ENCODE peak calls at places on chromosomes 4 and X, in six cellular contexts. I, X, H, O, P and Y are unnamed samples.

GRCh38 chr4:109645874-109646591 is 57.2 kb downstream of the CASP6 start:
- ATAC-seq in P (no peak), X (no peak), I (no peak), H (no peak), O (no peak), Y (no peak)

GRCh38 chrX:22109442-22109841 is 77.3 kb downstream of the PHEX start:
- ATAC-seq in H (peak; percentile 86), I (no peak), X (no peak), P (no peak), O (peak; percentile 55), Y (no peak)

GRCh38 chr4:26073886-26074560 is 160.0 kb downstream of the SMIM20 start:
- ATAC-seq in O (no peak), I (no peak), P (no peak), H (no peak), X (peak; percentile 47), Y (no peak)

GRCh38 chrX:130176354-130176776 is 4.6 kb downstream of the RAB33A start:
- ATAC-seq in O (no peak), P (no peak), H (no peak), I (peak; percentile 79), X (no peak), Y (peak; percentile 32)

GRCh38 chrX:373641-374471 is 12.9 kb downstream of the PPP2R3B start:
- ATAC-seq in H (peak; percentile 64), P (peak; percentile 77), I (peak; percentile 49), O (no peak), X (peak; percentile 39), Y (peak; percentile 78)

GRCh38 chr4:174454815-174455473 is 67.3 kb downstream of the HPGD start:
- ATAC-seq in X (no peak), H (no peak), O (no peak), I (no peak), P (no peak), Y (no peak)

GRCh38 chrX:24471808-24472207 is 6.7 kb downstream of the PDK3 start:
- ATAC-seq in I (no peak), H (no peak), O (no peak), P (no peak), X (no peak), Y (no peak)

GRCh38 chr4:163758032-163758431 is 263.5 kb downstream of the TMA16 start:
- ATAC-seq in H (no peak), O (no peak), P (no peak), I (no peak), X (no peak), Y (no peak)

GRCh38 chr4:25377572-25377882 is 464 bp downstream of the ANAPC4 start:
- ATAC-seq in I (no peak), X (no peak), H (peak; percentile 0), P (no peak), O (no peak), Y (no peak)

GRCh38 chr4:11720292-11720691 is 291.6 kb upstream of the HS3ST1 start:
- ATAC-seq in X (peak; percentile 67), O (no peak), H (peak; percentile 79), P (peak; percentile 78), I (no peak), Y (peak; percentile 80)

GRCh38 chr4:42371306-42372063 is 25.8 kb upstream of the SHISA3 start:
- ATAC-seq in X (peak; percentile 41), H (peak; percentile 36), O (no peak), P (peak; percentile 76), I (no peak), Y (no peak)

GRCh38 chr4:128385683-128386304 is 98.2 kb upstream of the PGRMC2 start:
- ATAC-seq in I (no peak), X (peak; percentile 44), O (no peak), P (peak; percentile 52), H (peak; percentile 49), Y (peak; percentile 64)

GRCh38 chr4:82799006-82799881 is 648 bp upstream of the SCD5 start:
- ATAC-seq in X (no peak), O (no peak), I (peak; percentile 26), P (peak; percentile 31), H (peak; percentile 5), Y (no peak)

GRCh38 chr4:65223601-65224000 is 446.7 kb downstream of the EPHA5 start:
- ATAC-seq in O (no peak), I (no peak), H (no peak), P (no peak), X (no peak), Y (no peak)

GRCh38 chrX:45801554-45801953 is 600.9 kb upstream of the DIPK2B start:
- ATAC-seq in X (peak; percentile 66), P (peak; percentile 53), O (no peak), I (peak; percentile 50), H (peak; percentile 56), Y (no peak)

GRCh38 chr4:123599061-123599919 is 202.7 kb downstream of the SPRY1 start:
- ATAC-seq in P (peak; percentile 75), O (peak; percentile 71), H (no peak), X (peak; percentile 37), I (no peak), Y (peak; percentile 65)

GRCh38 chr4:80027611-80028010 is 45.4 kb downstream of the ANTXR2 start:
- ATAC-seq in P (no peak), H (no peak), X (no peak), O (no peak), I (no peak), Y (no peak)

GRCh38 chr4:38359113-38359512 is 304.9 kb upstream of the KLF3 start:
- ATAC-seq in I (no peak), X (no peak), P (no peak), O (no peak), H (no peak), Y (no peak)

GRCh38 chrX:48721916-48722315 is 25.4 kb downstream of the SUV39H1 start:
- ATAC-seq in H (no peak), X (no peak), P (no peak), O (no peak), I (no peak), Y (no peak)

GRCh38 chr4:183828839-183829238 is 76.3 kb upstream of the STOX2 start:
- ATAC-seq in P (no peak), X (no peak), H (no peak), I (no peak), O (no peak), Y (no peak)

GRCh38 chrX:47579537-47579936 is 2.7 kb upstream of the TIMP1 start:
- ATAC-seq in O (no peak), H (peak; percentile 31), P (peak; percentile 40), X (peak; percentile 72), I (peak; percentile 18), Y (peak; percentile 17)

GRCh38 chr4:97496298-97496873 is 646.9 kb downstream of the STPG2 start:
- ATAC-seq in X (no peak), I (no peak), H (peak; percentile 81), P (peak; percentile 86), O (peak; percentile 88), Y (no peak)

GRCh38 chr4:186622788-186623464 is 67.6 kb upstream of the MTNR1A start:
- ATAC-seq in X (no peak), O (no peak), H (peak; percentile 72), I (no peak), P (no peak), Y (peak; percentile 28)

GRCh38 chrX:135494453-135494852 is 26.0 kb upstream of the INTS6L start:
- ATAC-seq in H (no peak), I (no peak), O (no peak), P (no peak), X (no peak), Y (no peak)

GRCh38 chrX:106964290-106964689 is 35.7 kb downstream of the MORC4 start:
- ATAC-seq in X (no peak), P (no peak), O (no peak), I (no peak), H (no peak), Y (no peak)

GRCh38 chr4:128298852-128299251 is 11.2 kb upstream of the PGRMC2 start:
- ATAC-seq in X (no peak), H (peak; percentile 54), O (peak; percentile 66), I (no peak), P (peak; percentile 57), Y (peak; percentile 45)

GRCh38 chr4:44320833-44321232 is 127.8 kb downstream of the KCTD8 start:
- ATAC-seq in P (peak; percentile 51), O (no peak), X (no peak), H (no peak), I (no peak), Y (no peak)

GRCh38 chr4:40953253-40954118 is 203.7 kb downstream of the NSUN7 start:
- ATAC-seq in P (peak; percentile 27), X (peak; percentile 33), H (no peak), I (no peak), O (no peak), Y (no peak)

GRCh38 chr4:134747108-134747805 is 545.7 kb upstream of the PABPC4L start:
- ATAC-seq in X (no peak), O (no peak), P (no peak), H (no peak), I (no peak), Y (no peak)